ENCODE peak calls at places on chromosomes 16 and 17, in five cellular contexts. X is progenitor cell of endocrine pancreas, D is BJ, C is BE2C, J is endodermal cell. P is an unnamed sample.

GRCh38 chr16:55323637-55324490 is at the start of gene IRX6:
- DNase-seq in X (peak; percentile 50), D (no peak), C (peak; percentile 73), J (peak; percentile 98), P (no peak)

GRCh38 chr16:27272076-27272475 is 3.5 kb upstream of the NSMCE1 start:
- DNase-seq in X (no peak), D (no peak), C (no peak), J (peak; percentile 24), P (no peak)

GRCh38 chr16:50666658-50667496 is 14.2 kb downstream of the SNX20 start:
- DNase-seq in X (no peak), D (no peak), C (no peak), J (peak; percentile 74), P (no peak)

GRCh38 chr16:64711596-64711995 is 410.3 kb downstream of the CDH11 start:
- DNase-seq in X (no peak), D (no peak), C (no peak), J (no peak), P (no peak)

GRCh38 chr16:15403392-15403995 is 7.9 kb downstream of the MPV17L start:
- DNase-seq in X (no peak), D (no peak), C (no peak), J (no peak), P (no peak)

GRCh38 chr17:82835122-82835521 is 4.7 kb downstream of the ZNF750 start:
- DNase-seq in X (no peak), D (no peak), C (no peak), J (peak; percentile 47), P (no peak)

GRCh38 chr16:74679983-74680382 is 13.3 kb upstream of the RFWD3 start:
- DNase-seq in X (no peak), D (no peak), C (no peak), J (no peak), P (no peak)

GRCh38 chr16:77564791-77565390 is 130.1 kb upstream of the ADAMTS18 start:
- DNase-seq in X (no peak), D (no peak), C (no peak), J (no peak), P (no peak)

GRCh38 chr16:17777461-17777863 is 306.7 kb upstream of the XYLT1 start:
- DNase-seq in X (no peak), D (no peak), C (no peak), J (peak; percentile 67), P (no peak)

GRCh38 chr17:39261286-39261685 is 35.5 kb upstream of the STAC2 start:
- DNase-seq in X (no peak), D (no peak), C (peak; percentile 33), J (peak; percentile 89), P (peak; percentile 70)

GRCh38 chr16:31219154-31219741 is 2.3 kb upstream of the PYDC1 start:
- DNase-seq in X (no peak), D (no peak), C (no peak), J (no peak), P (no peak)

GRCh38 chr16:71709231-71709781 is 15.2 kb downstream of the PHLPP2 start:
- DNase-seq in X (no peak), D (no peak), C (no peak), J (no peak), P (no peak)

GRCh38 chr17:16286947-16287562 is 66.2 kb downstream of the CENPV start:
- DNase-seq in X (no peak), D (no peak), C (peak; percentile 82), J (peak; percentile 69), P (peak; percentile 17)
- TF ChIP-seq CTCF in X (no peak), D (peak; percentile 13), C (peak; percentile 26), J (peak; percentile 55), P (no peak)

GRCh38 chr16:4291699-4292098 is 18.9 kb upstream of the TFAP4 start:
- DNase-seq in X (no peak), D (no peak), C (no peak), J (no peak), P (no peak)

GRCh38 chr16:4293822-4294457 is 21.1 kb upstream of the TFAP4 start:
- DNase-seq in X (peak; percentile 37), D (no peak), C (peak; percentile 85), J (peak; percentile 93), P (peak; percentile 63)

GRCh38 chr16:4288148-4288921 is 15.5 kb upstream of the TFAP4 start:
- DNase-seq in X (peak; percentile 74), D (no peak), C (peak; percentile 84), J (peak; percentile 95), P (peak; percentile 93)

GRCh38 chr16:4293181-4293716 is 20.4 kb upstream of the TFAP4 start:
- DNase-seq in X (no peak), D (no peak), C (no peak), J (no peak), P (no peak)

DNA sequence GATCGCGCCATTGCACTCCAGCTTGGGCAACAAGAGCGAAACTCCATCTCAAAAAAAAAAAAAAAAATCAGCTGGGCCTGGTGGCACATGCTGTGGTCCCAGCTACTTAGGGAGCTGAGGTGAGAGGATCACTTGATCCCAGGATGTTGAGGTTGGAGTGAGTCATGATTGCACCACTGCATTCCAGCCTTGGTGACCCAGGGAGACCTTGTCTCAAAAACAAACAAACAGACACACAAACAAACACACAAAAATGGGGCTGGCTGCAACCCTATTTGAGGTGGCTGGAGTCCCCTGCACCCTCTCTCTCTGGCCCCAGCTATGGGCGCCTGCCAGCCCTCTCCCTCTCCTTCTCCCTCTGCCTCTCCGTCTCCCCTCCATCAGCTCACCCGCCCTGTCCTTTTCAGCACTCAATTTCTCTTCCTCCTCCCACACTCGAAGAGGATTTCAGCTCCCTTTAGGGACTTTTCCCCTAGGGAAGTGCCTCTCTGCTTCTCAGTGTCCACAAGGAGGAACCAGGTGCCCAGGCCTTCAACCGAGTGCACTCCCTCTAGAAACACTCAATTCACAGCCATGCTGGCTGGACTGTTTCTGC is 17.5 kb upstream of the TFAP4 start:
- DNase-seq in X (no peak), D (peak; percentile 52), C (no peak), J (peak; percentile 73), P (peak; percentile 65)
- TF ChIP-seq CTCF in X (no peak), D (peak; percentile 50), C (peak; percentile 29), J (peak; percentile 32), P (no peak)

DNA sequence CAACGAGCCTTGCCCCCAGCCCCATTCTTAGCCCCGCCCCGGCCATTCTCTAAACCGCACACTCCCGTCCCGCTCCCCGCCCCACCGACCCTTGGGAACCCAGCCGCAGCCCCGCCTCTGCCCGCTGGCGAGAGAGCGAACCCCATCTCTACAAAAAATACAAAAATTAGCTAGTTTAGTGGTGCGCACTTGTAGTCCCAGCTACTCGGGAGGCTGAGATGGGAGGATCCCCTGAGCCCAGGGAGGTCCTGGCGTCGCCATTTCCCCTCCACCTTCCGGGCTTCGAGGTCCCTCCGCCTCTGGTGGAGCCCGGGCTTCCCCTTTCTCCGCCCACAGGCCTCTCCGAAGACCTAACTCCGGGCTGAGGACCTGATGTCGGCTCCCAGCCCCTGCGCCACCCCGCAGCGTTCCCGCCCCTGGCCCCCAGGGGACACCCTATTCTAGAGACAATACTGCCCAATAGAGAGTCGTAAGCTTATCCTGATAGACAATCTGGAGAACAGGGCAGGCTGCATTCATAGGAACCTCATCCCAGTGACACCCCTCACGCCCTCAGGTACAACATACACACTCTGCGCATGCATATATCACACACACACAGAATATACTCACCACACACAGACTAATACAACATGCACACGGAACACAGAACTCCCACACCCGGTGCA is 483 bp upstream of the PROCA1 start:
- DNase-seq in X (no peak), D (no peak), C (no peak), J (peak; percentile 93), P (no peak)
- TF ChIP-seq CTCF in X (peak; percentile 15), D (no peak), C (no peak), J (peak; percentile 15), P (no peak)

DNA sequence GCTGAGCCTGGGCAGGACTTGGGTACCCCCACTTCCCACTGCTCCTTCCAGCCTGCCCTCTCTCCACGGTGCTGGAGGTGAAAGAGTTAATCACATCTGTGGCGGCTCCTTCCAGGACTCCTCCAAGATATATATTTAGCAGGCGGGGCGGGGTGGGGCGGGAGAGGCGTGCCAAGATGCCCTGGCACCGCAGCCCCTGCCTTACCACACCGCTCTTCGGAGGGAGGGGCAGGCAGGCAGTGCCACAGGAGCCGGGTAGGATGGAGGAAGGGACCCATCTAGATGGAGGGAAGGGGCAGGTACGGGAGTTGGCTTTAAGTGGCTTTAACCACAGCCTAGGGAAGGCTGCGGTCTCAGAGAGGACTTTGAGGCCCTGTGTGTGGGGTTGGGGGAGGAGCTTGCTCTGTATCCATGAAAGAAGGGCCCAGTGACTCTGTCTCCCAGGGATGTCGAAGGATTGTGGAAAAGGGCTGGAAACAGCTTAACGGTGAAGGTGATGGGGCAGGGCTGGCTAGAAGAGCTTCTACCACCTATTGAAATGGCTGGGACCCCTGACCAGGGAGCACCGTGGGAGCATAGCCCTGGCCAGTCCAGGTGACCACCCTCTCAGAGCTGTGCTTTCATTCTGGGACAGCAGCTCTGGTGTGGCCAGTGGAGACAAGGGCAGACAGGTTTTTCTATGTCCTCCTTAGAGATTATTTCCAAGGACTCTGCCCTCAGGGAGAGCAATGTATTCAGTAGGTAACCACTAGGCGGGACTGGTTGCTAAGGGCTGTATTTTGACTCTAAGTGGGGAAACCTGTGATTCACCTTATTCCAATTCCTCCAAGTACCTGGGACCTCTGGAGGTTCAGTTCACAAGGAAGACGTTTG is 13.0 kb downstream of the GPR142 start:
- DNase-seq in X (no peak), D (no peak), C (no peak), J (peak; percentile 67), P (peak; percentile 49)
- TF ChIP-seq CTCF in X (peak; percentile 11), D (no peak), C (no peak), J (peak; percentile 59), P (peak; percentile 17)

GRCh38 chr17:21278304-21279197 is 6.0 kb upstream of the MAP2K3 start:
- DNase-seq in X (no peak), D (no peak), C (no peak), J (no peak), P (no peak)
- TF ChIP-seq CTCF in X (no peak), D (no peak), C (no peak), J (no peak), P (no peak)

GRCh38 chr17:7484964-7485377 is 805 bp downstream of the POLR2A start:
- DNase-seq in X (no peak), D (no peak), C (no peak), J (no peak), P (no peak)
- TF ChIP-seq CTCF in X (peak; percentile 8), D (no peak), C (no peak), J (no peak), P (no peak)

GRCh38 chr16:66275795-66276428 is 90.6 kb upstream of the CDH5 start:
- DNase-seq in X (peak; percentile 41), D (no peak), C (peak; percentile 63), J (peak; percentile 90), P (peak; percentile 84)

GRCh38 chr16:66273036-66273435 is 93.5 kb upstream of the CDH5 start:
- DNase-seq in X (no peak), D (no peak), C (no peak), J (no peak), P (no peak)

GRCh38 chr16:66274335-66275110 is 92.0 kb upstream of the CDH5 start:
- DNase-seq in X (no peak), D (no peak), C (no peak), J (peak; percentile 46), P (no peak)

GRCh38 chr16:66272461-66272860 is 94.0 kb upstream of the CDH5 start:
- DNase-seq in X (no peak), D (no peak), C (no peak), J (peak; percentile 32), P (no peak)

GRCh38 chr16:66273644-66274334 is 92.7 kb upstream of the CDH5 start:
- DNase-seq in X (no peak), D (no peak), C (no peak), J (peak; percentile 77), P (peak; percentile 31)
- TF ChIP-seq CTCF in X (no peak), D (peak; percentile 40), C (peak; percentile 56), J (peak; percentile 72), P (peak; percentile 53)